ENCODE peak calls at places on chromosomes 4 and X, in four cellular contexts. K, X, M and F are unnamed samples.
A peak's percentile ranks its signal among the peaks of the same experiment; 100 is the strongest.

GRCh38 chr4:8506373-8507250 is 66.0 kb downstream of the TRMT44 start:
- DNase-seq in K (peak; percentile 42), M (no peak), X (no peak), F (peak; percentile 51)

GRCh38 chr4:103021120-103021519 is 1.6 kb upstream of the SLC9B1 start:
- DNase-seq in M (no peak), K (no peak), X (no peak), F (no peak)

GRCh38 chrX:13411496-13412207 is 91.8 kb upstream of the ATXN3L start:
- DNase-seq in K (no peak), M (no peak), X (no peak), F (no peak)

GRCh38 chr4:41375561-41375960 is 118.8 kb downstream of the UCHL1 start:
- DNase-seq in M (no peak), K (no peak), X (no peak), F (no peak)

GRCh38 chr4:66062044-66062443 is 391.8 kb upstream of the EPHA5 start:
- DNase-seq in X (no peak), K (no peak), M (no peak), F (no peak)

GRCh38 chr4:163790231-163790630 is 295.7 kb downstream of the TMA16 start:
- DNase-seq in X (no peak), K (no peak), M (peak; percentile 11), F (no peak)

GRCh38 chrX:140050906-140051305 is 85.6 kb upstream of the CXorf66 start:
- DNase-seq in M (peak; percentile 12), X (no peak), K (no peak), F (no peak)

GRCh38 chrX:102976793-102977495 is 39.9 kb downstream of the RAB40AL start:
- DNase-seq in M (peak; percentile 69), X (no peak), K (no peak), F (no peak)

GRCh38 chrX:149161438-149162088 is 343.5 kb downstream of the IDS start:
- DNase-seq in K (no peak), X (no peak), M (no peak), F (no peak)

GRCh38 chrX:154597221-154597620 is 12.3 kb downstream of the CTAG1A start:
- DNase-seq in K (no peak), M (no peak), X (no peak), F (no peak)

GRCh38 chrX:12910851-12911461 is 4.5 kb downstream of the TLR8 start:
- DNase-seq in K (no peak), X (no peak), M (no peak), F (no peak)

GRCh38 chr4:24417206-24417605 is 167.1 kb downstream of the DHX15 start:
- DNase-seq in K (no peak), M (no peak), X (no peak), F (no peak)

GRCh38 chr4:65170768-65171514 is 499.3 kb downstream of the EPHA5 start:
- DNase-seq in M (no peak), K (no peak), X (no peak), F (no peak)

GRCh38 chr4:125316391-125316780 is 1.6 kb downstream of the FAT4 start:
- DNase-seq in M (no peak), K (peak; percentile 82), X (no peak), F (peak; percentile 32)

GRCh38 chrX:53421772-53422090 is 723 bp downstream of the SMC1A start:
- DNase-seq in X (no peak), M (no peak), K (no peak), F (no peak)

GRCh38 chrX:154490021-154490413 is 412 bp downstream of the SLC10A3 start:
- DNase-seq in X (peak; percentile 52), M (peak; percentile 43), K (peak; percentile 54), F (no peak)

GRCh38 chrX:152915541-152916241 is 17.8 kb downstream of the ZNF185 start:
- DNase-seq in K (no peak), X (peak; percentile 31), M (peak; percentile 9), F (peak; percentile 15)

GRCh38 chr4:72318771-72319170 is 250.2 kb downstream of the ADAMTS3 start:
- DNase-seq in M (no peak), K (no peak), X (no peak), F (no peak)

GRCh38 chr4:38082424-38083374 is 122.5 kb downstream of the PTTG2 start:
- DNase-seq in M (no peak), X (no peak), K (no peak), F (no peak)

GRCh38 chrX:11672213-11672612 is 6.5 kb upstream of the ARHGAP6 start:
- DNase-seq in K (no peak), M (no peak), X (no peak), F (no peak)

GRCh38 chr4:6749340-6750171 is 33.0 kb upstream of the KIAA0232 start:
- DNase-seq in K (no peak), M (no peak), X (no peak), F (peak; percentile 68)

GRCh38 chr4:79160962-79161361 is 164.9 kb downstream of the NAA11 start:
- DNase-seq in M (no peak), X (no peak), K (no peak), F (no peak)

GRCh38 chr4:53841711-53842110 is 222.7 kb downstream of the CHIC2 start:
- DNase-seq in X (no peak), K (no peak), M (no peak), F (no peak)

GRCh38 chr4:107931775-107932321 is 499 bp downstream of the CYP2U1 start:
- DNase-seq in K (no peak), M (peak; percentile 21), X (peak; percentile 79), F (no peak)

GRCh38 chr4:141220271-141220654 is 432 bp upstream of the ZNF330 start:
- DNase-seq in M (no peak), K (no peak), X (no peak), F (no peak)

GRCh38 chr4:186920486-186920885 is 196.8 kb upstream of the FAT1 start:
- DNase-seq in X (no peak), M (no peak), K (no peak), F (no peak)

GRCh38 chr4:13182136-13182535 is 302.0 kb downstream of the RAB28 start:
- DNase-seq in K (no peak), X (no peak), M (no peak), F (no peak)

GRCh38 chr4:107131295-107131694 is 95.2 kb upstream of the DKK2 start:
- DNase-seq in K (no peak), X (no peak), M (no peak), F (no peak)

GRCh38 chrX:152907084-152907651 is 9.3 kb downstream of the ZNF185 start:
- DNase-seq in M (no peak), X (no peak), K (no peak), F (no peak)

GRCh38 chr4:114476310-114476709 is 122.3 kb upstream of the UGT8 start:
- DNase-seq in X (no peak), K (no peak), M (no peak), F (no peak)

GRCh38 chrX:13761606-13762005 is 27.1 kb downstream of the OFD1 start:
- DNase-seq in K (no peak), X (peak; percentile 47), M (no peak), F (no peak)

GRCh38 chr4:97646997-97647396 is 496.3 kb downstream of the STPG2 start:
- DNase-seq in X (no peak), M (no peak), K (no peak), F (peak; percentile 20)

GRCh38 chrX:47828984-47829383 is 7.7 kb upstream of the ZNF81 start:
- DNase-seq in X (no peak), K (no peak), M (no peak), F (no peak)
- H3K27ac ChIP-seq in X (no peak overlapping the region), K (no peak overlapping the region), M (no peak overlapping the region), F (no peak overlapping the region)

DNA sequence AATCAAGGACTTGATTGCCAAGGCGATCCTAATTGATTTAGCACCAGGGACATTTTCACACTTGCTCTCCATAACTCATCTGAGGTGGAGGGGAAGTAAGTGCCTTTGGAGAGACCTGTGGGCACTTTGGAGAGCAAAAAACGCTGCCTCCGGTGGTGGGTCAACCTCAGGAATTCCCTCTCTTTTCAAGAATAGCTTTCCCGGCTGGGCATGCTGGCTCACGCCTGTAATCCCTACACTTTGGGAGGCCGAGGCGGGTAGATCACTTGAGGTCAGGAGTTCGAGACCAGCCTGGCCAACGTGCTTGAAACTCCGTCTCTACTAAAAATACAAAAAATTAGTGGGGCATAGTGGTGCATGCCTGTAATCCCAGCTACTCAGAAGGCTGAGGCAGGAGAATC is 49.2 kb downstream of the PRPS1 start:
- DNase-seq in K (no peak), M (no peak), X (no peak), F (no peak)
- H3K4me3 ChIP-seq in K (peak overlapping the region; percentile 64), M (peak overlapping the region; percentile 79), X (peak overlapping the region; percentile 88), F (peak overlapping the region; percentile 66)

GRCh38 chr4:118740869-118741268 is 55.7 kb downstream of the METTL14 start:
- DNase-seq in X (peak; percentile 58), M (peak; percentile 33), K (no peak), F (no peak)
- H3K27ac ChIP-seq in X (no peak overlapping the region), M (no peak overlapping the region), K (no peak overlapping the region), F (peak overlapping the region; percentile 89)

GRCh38 chrX:2697306-2697705 is 6.2 kb downstream of the CD99 start:
- DNase-seq in M (no peak), X (no peak), K (no peak), F (no peak)
- H3K4me3 ChIP-seq in M (no peak overlapping the region), X (peak overlapping the region; percentile 38), K (peak overlapping the region; percentile 0), F (peak overlapping the region; percentile 28)

DNA sequence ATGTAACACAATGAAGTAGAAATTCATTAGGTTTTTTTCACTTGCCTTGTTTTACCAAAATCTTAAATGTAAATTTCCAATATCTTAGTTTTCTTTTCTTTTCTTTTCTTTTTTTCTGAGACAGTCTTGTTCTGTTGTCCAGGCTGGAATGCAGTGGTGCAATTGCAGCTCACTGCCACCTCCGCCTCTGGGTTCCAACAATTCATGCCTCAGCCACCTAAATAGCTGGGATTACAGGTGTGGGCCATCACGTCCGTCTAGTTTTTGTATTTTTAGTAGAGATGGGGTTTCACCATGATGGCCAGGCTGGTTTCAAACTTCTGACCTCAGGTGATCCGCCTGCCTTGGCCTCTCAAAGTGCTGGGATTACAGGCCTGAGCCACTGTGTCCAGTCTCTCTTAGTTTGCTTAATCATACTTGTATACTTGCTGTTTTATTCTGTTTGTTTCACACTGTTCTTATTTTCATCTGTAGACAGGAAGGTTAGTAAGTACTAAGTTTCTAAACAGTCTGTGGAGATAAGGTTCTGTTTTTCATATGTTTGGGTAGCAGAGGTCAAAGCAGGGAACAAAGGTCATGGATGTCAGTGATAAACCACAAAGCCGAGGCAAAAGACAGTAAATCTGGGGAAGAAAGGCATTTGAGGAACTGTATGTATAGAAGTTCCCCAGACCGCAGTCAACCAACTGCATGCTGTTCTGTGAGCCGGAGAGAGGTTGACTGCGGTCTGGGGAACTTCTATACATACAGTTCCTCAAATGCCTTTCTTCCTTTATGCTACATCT is 129.1 kb downstream of the CBR4 start:
- DNase-seq in K (no peak), X (no peak), M (no peak), F (no peak)
- H3K27ac ChIP-seq in K (no peak overlapping the region), X (no peak overlapping the region), M (no peak overlapping the region), F (peak overlapping the region; percentile 46)

GRCh38 chrX:7146026-7146702 is 1.3 kb upstream of the STS start:
- DNase-seq in K (no peak), M (no peak), X (no peak), F (no peak)

GRCh38 chrX:7146703-7147430 is 645 bp upstream of the STS start:
- DNase-seq in X (peak; percentile 59), M (peak; percentile 10), K (no peak), F (no peak)

GRCh38 chrX:7147978-7148824 is at the start of gene PUDP:
- DNase-seq in K (peak; percentile 61), X (peak; percentile 87), M (peak; percentile 87), F (peak; percentile 82)

GRCh38 chrX:7147431-7147977 is at the start of gene STS:
- DNase-seq in M (peak; percentile 39), K (no peak), X (peak; percentile 63), F (peak; percentile 38)

DNA sequence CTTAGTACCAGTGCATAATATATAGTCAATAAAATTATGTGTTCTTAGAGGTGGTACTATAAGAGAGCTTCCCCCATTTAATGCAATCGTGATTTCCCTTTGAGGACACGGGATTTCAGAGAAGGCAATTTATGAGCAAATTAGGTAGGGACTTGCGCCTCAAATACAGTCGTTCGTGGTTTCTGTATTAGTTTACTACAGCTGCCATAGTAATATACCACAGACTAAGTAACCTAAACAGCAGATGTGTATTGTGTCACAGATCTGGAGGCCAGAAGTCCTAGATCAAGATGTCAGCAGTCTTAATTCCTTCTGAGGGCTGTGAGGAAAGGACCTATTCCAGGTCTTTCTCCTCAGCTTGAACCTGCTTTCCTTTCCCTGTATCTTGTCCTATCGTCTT is 1.5 kb upstream of the PUDP start:
- DNase-seq in X (no peak), M (no peak), K (no peak), F (no peak)
- H3K4me3 ChIP-seq in X (peak overlapping the region; percentile 95), M (no peak overlapping the region), K (no peak overlapping the region), F (no peak overlapping the region)